ENCODE peak calls at places on chromosomes 16 and 17, in five cellular contexts. Q, N, B, V and P are unnamed samples.

GRCh38 chr17:2025220-2025621 is at the start of gene RTN4RL1:
- DNase-seq in Q (peak; percentile 62), N (peak; percentile 65), B (peak; percentile 62), V (peak; percentile 68), P (peak; percentile 53)

GRCh38 chr16:67207116-67207856 is 8.4 kb downstream of the ELMO3 start:
- DNase-seq in Q (no peak), N (no peak), B (no peak), V (no peak), P (no peak)

GRCh38 chr16:77297996-77298637 is 98.9 kb downstream of the SYCE1L start:
- DNase-seq in Q (no peak), N (no peak), B (peak; percentile 49), V (no peak), P (no peak)

GRCh38 chr17:29149431-29150064 is 30.6 kb downstream of the MYO18A start:
- DNase-seq in Q (peak; percentile 48), N (no peak), B (peak; percentile 38), V (no peak), P (no peak)

GRCh38 chr16:2482181-2483107 is 7.5 kb downstream of the TBC1D24 start:
- DNase-seq in Q (no peak), N (no peak), B (peak; percentile 92), V (no peak), P (peak; percentile 64)

GRCh38 chr17:40540448-40540847 is 24.8 kb downstream of the CCR7 start:
- DNase-seq in Q (no peak), N (no peak), B (no peak), V (peak; percentile 50), P (no peak)

GRCh38 chr17:14604920-14605599 is 304.2 kb downstream of the HS3ST3B1 start:
- DNase-seq in Q (peak; percentile 18), N (no peak), B (no peak), V (no peak), P (no peak)

GRCh38 chr16:67395458-67396158 is 2.3 kb upstream of the TPPP3 start:
- DNase-seq in Q (no peak), N (no peak), B (peak; percentile 45), V (no peak), P (peak; percentile 86)

GRCh38 chr17:33908363-33909064 is 346.6 kb upstream of the CCL2 start:
- DNase-seq in Q (no peak), N (no peak), B (no peak), V (no peak), P (no peak)

GRCh38 chr17:76053230-76054111 is 18.8 kb downstream of the SRP68 start:
- DNase-seq in Q (no peak), N (no peak), B (peak; percentile 71), V (no peak), P (no peak)

GRCh38 chr16:85029413-85029794 is 1.8 kb downstream of the KIAA0513 start:
- DNase-seq in Q (no peak), N (peak; percentile 44), B (peak; percentile 86), V (peak; percentile 64), P (no peak)

GRCh38 chr16:81071816-81072215 is 5.2 kb downstream of the C16orf46 start:
- DNase-seq in Q (no peak), N (no peak), B (no peak), V (no peak), P (no peak)

GRCh38 chr17:51653902-51654301 is 393.6 kb downstream of the UTP18 start:
- DNase-seq in Q (no peak), N (no peak), B (no peak), V (no peak), P (no peak)

GRCh38 chr17:80065478-80066170 is 29.2 kb downstream of the CCDC40 start:
- DNase-seq in Q (no peak), N (no peak), B (no peak), V (no peak), P (no peak)

GRCh38 chr16:86572041-86572521 is 5.5 kb downstream of the FOXC2 start:
- DNase-seq in Q (no peak), N (no peak), B (no peak), V (no peak), P (no peak)

GRCh38 chr16:11621920-11622651 is 35.4 kb upstream of the LITAF start:
- DNase-seq in Q (no peak), N (no peak), B (peak; percentile 56), V (peak; percentile 16), P (no peak)